ENCODE peak calls at places on chromosomes 7 and 10, in four cellular contexts. T is IMR-90, O is A549, J is K562. C is an unnamed sample.

GRCh38 chr7:96131525-96131924 is 190.4 kb downstream of the SLC25A13 start:
- DNase-seq in T (no peak), O (no peak), J (no peak), C (no peak)

GRCh38 chr7:30974605-30975256 is 11.0 kb downstream of the GHRHR start:
- DNase-seq in T (peak; percentile 40), O (peak; percentile 72), J (peak; percentile 85), C (peak; percentile 76)

GRCh38 chr7:105996860-105997737 is 34.0 kb downstream of the CDHR3 start:
- DNase-seq in T (no peak), O (no peak), J (no peak), C (no peak)

GRCh38 chr10:17001297-17001744 is 128.3 kb downstream of the CUBN start:
- DNase-seq in T (no peak), O (no peak), J (no peak), C (no peak)

GRCh38 chr7:32336726-32337125 is 153.5 kb downstream of the LSM5 start:
- DNase-seq in T (no peak), O (peak; percentile 15), J (no peak), C (no peak)

GRCh38 chr10:108358912-108359311 is 1194.4 kb upstream of the SORCS1 start:
- DNase-seq in T (peak; percentile 82), O (peak; percentile 20), J (no peak), C (peak; percentile 4)

GRCh38 chr10:14173706-14174594 is 156.8 kb downstream of the FRMD4A start:
- DNase-seq in T (peak; percentile 21), O (no peak), J (no peak), C (peak; percentile 65)

GRCh38 chr10:7561216-7561893 is 105.4 kb downstream of the ITIH5 start:
- DNase-seq in T (no peak), O (no peak), J (no peak), C (no peak)

GRCh38 chr10:72310241-72310633 is 36.5 kb downstream of the DDIT4 start:
- DNase-seq in T (no peak), O (no peak), J (no peak), C (no peak)

GRCh38 chr10:128047991-128048826 is 78.0 kb downstream of the MKI67 start:
- DNase-seq in T (peak; percentile 53), O (no peak), J (no peak), C (no peak)

GRCh38 chr10:75015440-75015839 is 96.0 kb upstream of the SAMD8 start:
- DNase-seq in T (no peak), O (no peak), J (no peak), C (peak; percentile 36)

GRCh38 chr10:111762114-111762513 is 421.5 kb downstream of the GPAM start:
- DNase-seq in T (no peak), O (no peak), J (no peak), C (no peak)

GRCh38 chr7:85471740-85472139 is 284.9 kb upstream of the SEMA3D start:
- DNase-seq in T (peak; percentile 86), O (no peak), J (no peak), C (no peak)

GRCh38 chr7:120272896-120273475 is at the start of gene KCND2:
- DNase-seq in T (no peak), O (no peak), J (no peak), C (peak; percentile 39)

GRCh38 chr10:1132584-1132983 is 76.4 kb downstream of the WDR37 start:
- DNase-seq in T (no peak), O (no peak), J (no peak), C (no peak)

GRCh38 chr7:28784166-28784870 is 173.8 kb downstream of the TRIL start:
- DNase-seq in T (peak; percentile 34), O (no peak), J (no peak), C (peak; percentile 49)

GRCh38 chr10:76649723-76650127 is 987.9 kb downstream of the KCNMA1 start:
- DNase-seq in T (peak; percentile 62), O (peak; percentile 16), J (no peak), C (no peak)

GRCh38 chr7:78018541-78019456 is 220.2 kb downstream of the PHTF2 start:
- DNase-seq in T (peak; percentile 43), O (peak; percentile 27), J (no peak), C (peak; percentile 52)

GRCh38 chr7:1028775-1029636 is 15.3 kb upstream of the GPR146 start:
- DNase-seq in T (peak; percentile 95), O (peak; percentile 90), J (peak; percentile 83), C (peak; percentile 94)

GRCh38 chr10:120506674-120507073 is 49.6 kb downstream of the PLPP4 start:
- DNase-seq in T (no peak), O (no peak), J (no peak), C (no peak)

GRCh38 chr10:86438091-86438749 is 71.6 kb upstream of the GRID1 start:
- DNase-seq in T (no peak), O (no peak), J (no peak), C (no peak)

GRCh38 chr7:85111761-85112160 is 75.1 kb downstream of the SEMA3D start:
- DNase-seq in T (peak; percentile 37), O (no peak), J (no peak), C (no peak)

GRCh38 chr10:71848325-71849277 is 2.5 kb downstream of the PSAP start:
- DNase-seq in T (peak; percentile 51), O (no peak), J (no peak), C (no peak)

GRCh38 chr10:122847782-122848604 is 2.3 kb upstream of the CUZD1 start:
- DNase-seq in T (peak; percentile 34), O (no peak), J (no peak), C (no peak)

GRCh38 chr10:128483216-128483615 is 357.0 kb upstream of the MKI67 start:
- DNase-seq in T (no peak), O (no peak), J (no peak), C (peak; percentile 39)

GRCh38 chr10:125294109-125294508 is 133.7 kb upstream of the CTBP2 start:
- DNase-seq in T (no peak), O (no peak), J (no peak), C (no peak)

GRCh38 chr7:134724606-134725005 is 54.8 kb upstream of the CALD1 start:
- DNase-seq in T (peak; percentile 54), O (peak; percentile 55), J (no peak), C (no peak)

GRCh38 chr10:104146871-104147270 is 24.9 kb downstream of the SFR1 start:
- DNase-seq in T (no peak), O (no peak), J (no peak), C (no peak)

GRCh38 chr7:30135551-30136271 is 925 bp downstream of the MTURN start:
- DNase-seq in T (peak; percentile 62), O (peak; percentile 64), J (no peak), C (peak; percentile 88)

GRCh38 chr10:99843310-99843709 is 60.9 kb downstream of the ABCC2 start:
- DNase-seq in T (peak; percentile 15), O (no peak), J (no peak), C (no peak)

GRCh38 chr7:5594616-5595544 is 171.2 kb upstream of the TNRC18 start:
- DNase-seq in T (peak; percentile 38), O (peak; percentile 57), J (peak; percentile 20), C (peak; percentile 65)

GRCh38 chr7:105202561-105203130 is 186.1 kb downstream of the SRPK2 start:
- DNase-seq in T (peak; percentile 33), O (no peak), J (no peak), C (no peak)

GRCh38 chr7:26156454-26157365 is 4.7 kb downstream of the NFE2L3 start:
- DNase-seq in T (peak; percentile 97), O (peak; percentile 44), J (no peak), C (no peak)

GRCh38 chr7:129591868-129592267 is 19.7 kb upstream of the NRF1 start:
- DNase-seq in T (no peak), O (no peak), J (no peak), C (no peak)

GRCh38 chr7:74017122-74017521 is 10.9 kb upstream of the ELN start:
- DNase-seq in T (no peak), O (no peak), J (no peak), C (no peak)

GRCh38 chr10:2949948-2950354 is 117.4 kb upstream of the PFKP start:
- DNase-seq in T (peak; percentile 28), O (peak; percentile 27), J (no peak), C (no peak)

GRCh38 chr10:28897617-28898464 is 220.5 kb downstream of the BAMBI start:
- DNase-seq in T (no peak), O (no peak), J (no peak), C (no peak)

GRCh38 chr7:80145780-80146422 is 11.3 kb downstream of the GNAI1 start:
- DNase-seq in T (peak; percentile 93), O (peak; percentile 28), J (no peak), C (no peak)

GRCh38 chr7:131226116-131226562 is 101.5 kb upstream of the MKLN1 start:
- DNase-seq in T (peak; percentile 55), O (peak; percentile 84), J (no peak), C (no peak)

GRCh38 chr7:100827330-100828226 is at the start of gene EPHB4:
- DNase-seq in T (peak; percentile 86), O (peak; percentile 91), J (peak; percentile 91), C (peak; percentile 88)
- TF ChIP-seq RCOR1 in T (no peak), O (no peak), J (peak; percentile 56), C (no peak)

DNA sequence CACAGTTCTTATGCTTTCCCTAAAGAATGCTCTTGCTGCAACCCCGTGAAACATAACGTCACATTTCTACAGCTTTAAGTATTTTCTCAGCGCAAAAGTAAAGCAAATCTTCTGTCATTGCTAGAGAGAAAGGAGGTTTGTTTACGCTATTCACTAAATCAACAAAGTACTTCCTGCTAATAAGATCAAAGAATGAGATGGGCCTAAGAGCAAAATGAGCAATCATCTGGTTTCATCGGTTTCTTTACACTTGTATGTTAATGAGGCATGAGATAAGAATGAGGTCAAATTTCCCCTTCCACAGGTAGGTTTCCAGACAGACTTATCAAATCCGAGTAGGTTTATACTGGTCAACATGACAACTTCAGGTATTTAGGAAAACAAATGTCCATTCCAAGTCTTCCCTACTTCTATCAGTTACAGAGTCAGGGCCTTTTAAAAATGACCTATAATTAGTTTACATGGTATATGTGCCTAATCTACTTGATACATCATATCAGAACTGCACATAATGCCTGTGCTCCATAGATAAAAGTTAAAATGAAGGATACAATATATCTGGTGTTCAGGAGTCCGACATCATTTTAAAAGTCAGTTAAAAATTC is 8.4 kb downstream of the USP6NL start:
- DNase-seq in T (peak; percentile 60), O (peak; percentile 54), J (no peak), C (no peak)
- TF ChIP-seq RCOR1 in T (no peak), O (no peak), J (no peak), C (no peak)

GRCh38 chr10:34323197-34323596 is 491.9 kb downstream of the PARD3 start:
- DNase-seq in T (peak; percentile 50), O (no peak), J (no peak), C (no peak)

GRCh38 chr10:34327184-34327583 is 487.9 kb downstream of the PARD3 start:
- DNase-seq in T (no peak), O (no peak), J (no peak), C (peak; percentile 41)
- TF ChIP-seq RCOR1 in T (no peak), O (no peak), J (no peak), C (peak; percentile 50)

GRCh38 chr7:75689246-75690099 is 49.3 kb downstream of the HIP1 start:
- DNase-seq in T (no peak), O (no peak), J (no peak), C (no peak)

GRCh38 chr7:75687246-75688088 is 51.3 kb downstream of the HIP1 start:
- DNase-seq in T (no peak), O (no peak), J (no peak), C (no peak)

GRCh38 chr7:75690121-75690523 is 48.6 kb downstream of the HIP1 start:
- DNase-seq in T (no peak), O (no peak), J (no peak), C (no peak)

GRCh38 chr7:75686551-75686950 is 52.2 kb downstream of the HIP1 start:
- DNase-seq in T (no peak), O (no peak), J (no peak), C (no peak)

GRCh38 chr7:75688200-75689136 is 50.3 kb downstream of the HIP1 start:
- DNase-seq in T (no peak), O (no peak), J (no peak), C (peak; percentile 50)
- TF ChIP-seq RCOR1 in T (no peak), O (no peak), J (no peak), C (no peak)

GRCh38 chr7:159038066-159038465 is 106.6 kb downstream of the VIPR2 start:
- DNase-seq in T (no peak), O (no peak), J (no peak), C (no peak)
- TF ChIP-seq RCOR1 in T (no peak), O (no peak), J (no peak), C (no peak)